ENCODE peak calls at places on chromosomes 13 and 19, in nine cellular contexts. One of them, this sample, is unnamed.

GRCh38 chr13:79799466-79799865 is 318.5 kb downstream of the NDFIP2 start:
- DNase-seq in iPS-NIHi11: no peak
- DNase-seq in lower lobe of right lung: no peak
- DNase-seq in PC-3: no peak
- DNase-seq in activated T-helper 2 cell treated with anti-CD3 and anti-CD28 coated beads, Interferon-gamma antibody, Interleukin-2, Interleukin-4, amounts not matched to agents 10 μg/mL and 5 μg/mL and 100 μg/mL, durations not matched to agents 14 hours and 24 hours and 36 hours: no peak
- DNase-seq in endothelial cell: no peak
- DNase-seq in activated CD4-positive, alpha-beta memory T cell treated with anti-CD3 and anti-CD28 coated beads for 36 hours: no peak
- DNase-seq in right cardiac atrium: no peak
- DNase-seq in B cell: no peak
- DNase-seq in this sample: no peak

GRCh38 chr19:12596927-12597548 is 13.6 kb downstream of the ZNF490 start:
- DNase-seq in iPS-NIHi11: peak; percentile 60
- DNase-seq in lower lobe of right lung: peak; percentile 76
- DNase-seq in PC-3: no peak
- DNase-seq in activated T-helper 2 cell treated with anti-CD3 and anti-CD28 coated beads, Interferon-gamma antibody, Interleukin-2, Interleukin-4, amounts not matched to agents 10 μg/mL and 5 μg/mL and 100 μg/mL, durations not matched to agents 14 hours and 24 hours and 36 hours: no peak
- DNase-seq in endothelial cell: no peak
- DNase-seq in activated CD4-positive, alpha-beta memory T cell treated with anti-CD3 and anti-CD28 coated beads for 36 hours: no peak
- DNase-seq in right cardiac atrium: peak; percentile 53
- DNase-seq in B cell: peak; percentile 22
- DNase-seq in this sample: no peak

GRCh38 chr19:2273356-2274184 is 8.4 kb downstream of the PEAK3 start:
- DNase-seq in iPS-NIHi11: peak; percentile 94
- DNase-seq in lower lobe of right lung: peak; percentile 84
- DNase-seq in PC-3: peak; percentile 66
- DNase-seq in activated T-helper 2 cell treated with anti-CD3 and anti-CD28 coated beads, Interferon-gamma antibody, Interleukin-2, Interleukin-4, amounts not matched to agents 10 μg/mL and 5 μg/mL and 100 μg/mL, durations not matched to agents 14 hours and 24 hours and 36 hours: peak; percentile 74
- DNase-seq in endothelial cell: peak; percentile 91
- DNase-seq in activated CD4-positive, alpha-beta memory T cell treated with anti-CD3 and anti-CD28 coated beads for 36 hours: peak; percentile 90
- DNase-seq in right cardiac atrium: peak; percentile 93
- DNase-seq in B cell: peak; percentile 97
- DNase-seq in this sample: peak; percentile 35

GRCh38 chr13:74678308-74678958 is 544.2 kb upstream of the KLF12 start:
- DNase-seq in iPS-NIHi11: no peak
- DNase-seq in lower lobe of right lung: no peak
- DNase-seq in PC-3: no peak
- DNase-seq in activated T-helper 2 cell treated with anti-CD3 and anti-CD28 coated beads, Interferon-gamma antibody, Interleukin-2, Interleukin-4, amounts not matched to agents 10 μg/mL and 5 μg/mL and 100 μg/mL, durations not matched to agents 14 hours and 24 hours and 36 hours: no peak
- DNase-seq in endothelial cell: no peak
- DNase-seq in activated CD4-positive, alpha-beta memory T cell treated with anti-CD3 and anti-CD28 coated beads for 36 hours: no peak
- DNase-seq in right cardiac atrium: no peak
- DNase-seq in B cell: no peak
- DNase-seq in this sample: no peak

GRCh38 chr19:42313096-42313839 is at the start of gene TMEM145:
- DNase-seq in iPS-NIHi11: peak; percentile 94
- DNase-seq in lower lobe of right lung: no peak
- DNase-seq in PC-3: no peak
- DNase-seq in activated T-helper 2 cell treated with anti-CD3 and anti-CD28 coated beads, Interferon-gamma antibody, Interleukin-2, Interleukin-4, amounts not matched to agents 10 μg/mL and 5 μg/mL and 100 μg/mL, durations not matched to agents 14 hours and 24 hours and 36 hours: peak; percentile 26
- DNase-seq in endothelial cell: peak; percentile 53
- DNase-seq in activated CD4-positive, alpha-beta memory T cell treated with anti-CD3 and anti-CD28 coated beads for 36 hours: peak; percentile 55
- DNase-seq in right cardiac atrium: peak; percentile 76
- DNase-seq in B cell: peak; percentile 83
- DNase-seq in this sample: no peak

GRCh38 chr19:35140207-35140897 is 1.7 kb downstream of the FXYD1 start:
- DNase-seq in iPS-NIHi11: no peak
- DNase-seq in lower lobe of right lung: no peak
- DNase-seq in PC-3: no peak
- DNase-seq in activated T-helper 2 cell treated with anti-CD3 and anti-CD28 coated beads, Interferon-gamma antibody, Interleukin-2, Interleukin-4, amounts not matched to agents 10 μg/mL and 5 μg/mL and 100 μg/mL, durations not matched to agents 14 hours and 24 hours and 36 hours: no peak
- DNase-seq in endothelial cell: no peak
- DNase-seq in activated CD4-positive, alpha-beta memory T cell treated with anti-CD3 and anti-CD28 coated beads for 36 hours: no peak
- DNase-seq in right cardiac atrium: peak; percentile 72
- DNase-seq in B cell: no peak
- DNase-seq in this sample: no peak

GRCh38 chr13:19089315-19089714 is 92.3 kb downstream of the TUBA3C start:
- DNase-seq in iPS-NIHi11: peak; percentile 8
- DNase-seq in lower lobe of right lung: no peak
- DNase-seq in PC-3: peak; percentile 4
- DNase-seq in activated T-helper 2 cell treated with anti-CD3 and anti-CD28 coated beads, Interferon-gamma antibody, Interleukin-2, Interleukin-4, amounts not matched to agents 10 μg/mL and 5 μg/mL and 100 μg/mL, durations not matched to agents 14 hours and 24 hours and 36 hours: no peak
- DNase-seq in endothelial cell: no peak
- DNase-seq in activated CD4-positive, alpha-beta memory T cell treated with anti-CD3 and anti-CD28 coated beads for 36 hours: no peak
- DNase-seq in right cardiac atrium: no peak
- DNase-seq in B cell: no peak
- DNase-seq in this sample: no peak

GRCh38 chr13:113981201-113981605 is 7.3 kb upstream of the C13orf46 start:
- DNase-seq in iPS-NIHi11: peak; percentile 77
- DNase-seq in lower lobe of right lung: peak; percentile 90
- DNase-seq in PC-3: peak; percentile 79
- DNase-seq in activated T-helper 2 cell treated with anti-CD3 and anti-CD28 coated beads, Interferon-gamma antibody, Interleukin-2, Interleukin-4, amounts not matched to agents 10 μg/mL and 5 μg/mL and 100 μg/mL, durations not matched to agents 14 hours and 24 hours and 36 hours: no peak
- DNase-seq in endothelial cell: no peak
- DNase-seq in activated CD4-positive, alpha-beta memory T cell treated with anti-CD3 and anti-CD28 coated beads for 36 hours: no peak
- DNase-seq in right cardiac atrium: peak; percentile 55
- DNase-seq in B cell: no peak
- DNase-seq in this sample: no peak

GRCh38 chr13:99926014-99926731 is 45.4 kb downstream of the ZIC5 start:
- DNase-seq in iPS-NIHi11: no peak
- DNase-seq in lower lobe of right lung: no peak
- DNase-seq in PC-3: peak; percentile 58
- DNase-seq in activated T-helper 2 cell treated with anti-CD3 and anti-CD28 coated beads, Interferon-gamma antibody, Interleukin-2, Interleukin-4, amounts not matched to agents 10 μg/mL and 5 μg/mL and 100 μg/mL, durations not matched to agents 14 hours and 24 hours and 36 hours: no peak
- DNase-seq in endothelial cell: no peak
- DNase-seq in activated CD4-positive, alpha-beta memory T cell treated with anti-CD3 and anti-CD28 coated beads for 36 hours: no peak
- DNase-seq in right cardiac atrium: no peak
- DNase-seq in B cell: no peak
- DNase-seq in this sample: no peak

GRCh38 chr19:29586401-29586800 is 19.7 kb upstream of the POP4 start:
- DNase-seq in iPS-NIHi11: no peak
- DNase-seq in lower lobe of right lung: no peak
- DNase-seq in PC-3: no peak
- DNase-seq in activated T-helper 2 cell treated with anti-CD3 and anti-CD28 coated beads, Interferon-gamma antibody, Interleukin-2, Interleukin-4, amounts not matched to agents 10 μg/mL and 5 μg/mL and 100 μg/mL, durations not matched to agents 14 hours and 24 hours and 36 hours: no peak
- DNase-seq in endothelial cell: no peak
- DNase-seq in activated CD4-positive, alpha-beta memory T cell treated with anti-CD3 and anti-CD28 coated beads for 36 hours: no peak
- DNase-seq in right cardiac atrium: no peak
- DNase-seq in B cell: no peak
- DNase-seq in this sample: no peak

GRCh38 chr19:33777351-33777750 is 19.3 kb upstream of the KCTD15 start:
- DNase-seq in iPS-NIHi11: peak; percentile 2
- DNase-seq in lower lobe of right lung: no peak
- DNase-seq in PC-3: no peak
- DNase-seq in activated T-helper 2 cell treated with anti-CD3 and anti-CD28 coated beads, Interferon-gamma antibody, Interleukin-2, Interleukin-4, amounts not matched to agents 10 μg/mL and 5 μg/mL and 100 μg/mL, durations not matched to agents 14 hours and 24 hours and 36 hours: no peak
- DNase-seq in endothelial cell: no peak
- DNase-seq in activated CD4-positive, alpha-beta memory T cell treated with anti-CD3 and anti-CD28 coated beads for 36 hours: no peak
- DNase-seq in right cardiac atrium: no peak
- DNase-seq in B cell: no peak
- DNase-seq in this sample: no peak

GRCh38 chr13:37510441-37510840 is 88.1 kb downstream of the POSTN start:
- DNase-seq in iPS-NIHi11: no peak
- DNase-seq in lower lobe of right lung: no peak
- DNase-seq in PC-3: no peak
- DNase-seq in activated T-helper 2 cell treated with anti-CD3 and anti-CD28 coated beads, Interferon-gamma antibody, Interleukin-2, Interleukin-4, amounts not matched to agents 10 μg/mL and 5 μg/mL and 100 μg/mL, durations not matched to agents 14 hours and 24 hours and 36 hours: no peak
- DNase-seq in endothelial cell: no peak
- DNase-seq in activated CD4-positive, alpha-beta memory T cell treated with anti-CD3 and anti-CD28 coated beads for 36 hours: no peak
- DNase-seq in right cardiac atrium: no peak
- DNase-seq in B cell: no peak
- DNase-seq in this sample: no peak

This sample was measured in NCI-H1436 treated with DMSO at 0.1 percent for 48 hours.